ENCODE peak calls at places on chromosomes 11 and 22, in eight cellular contexts. F, T, H, M, I, D, S and B are unnamed samples.

GRCh38 chr22:41308544-41308947 is 7.2 kb downstream of the ZC3H7B start:
- DNase-seq in S (no peak), F (no peak), D (no peak), H (peak; percentile 53), T (no peak), M (no peak), I (no peak), B (no peak)

GRCh38 chr22:19730662-19731360 is 7.5 kb downstream of the GP1BB start:
- DNase-seq in M (peak; percentile 80), I (peak; percentile 72), S (peak; percentile 84), T (peak; percentile 91), H (peak; percentile 87), F (peak; percentile 90), D (peak; percentile 84), B (no peak)

GRCh38 chr11:68039526-68040086 is 781 bp downstream of the TCIRG1 start:
- DNase-seq in H (peak; percentile 30), I (no peak), S (no peak), D (no peak), T (no peak), F (peak; percentile 70), M (no peak), B (no peak)

GRCh38 chr22:27903805-27904473 is 15.1 kb downstream of the PITPNB start:
- DNase-seq in D (no peak), H (no peak), M (no peak), S (no peak), I (no peak), F (no peak), T (no peak), B (no peak)

GRCh38 chr11:65454311-65454695 is 31.7 kb downstream of the NEAT1 start:
- DNase-seq in I (no peak), H (peak; percentile 81), S (no peak), D (no peak), M (no peak), T (no peak), F (peak; percentile 68), B (no peak)

GRCh38 chr11:77088236-77089003 is 14.2 kb upstream of the OMP start:
- DNase-seq in D (no peak), S (no peak), H (no peak), F (peak; percentile 54), T (no peak), I (no peak), M (no peak), B (no peak)

GRCh38 chr11:68842427-68843051 is 823 bp upstream of the CPT1A start:
- DNase-seq in F (no peak), I (no peak), D (no peak), T (no peak), M (no peak), S (no peak), H (no peak), B (no peak)

GRCh38 chr22:38569181-38569971 is 607 bp downstream of the DMC1 start:
- DNase-seq in D (peak; percentile 0), M (peak; percentile 1), S (no peak), H (peak; percentile 20), I (no peak), T (no peak), F (peak; percentile 69), B (no peak)

GRCh38 chr11:72615329-72615728 is 58.9 kb downstream of the PDE2A start:
- DNase-seq in D (no peak), T (no peak), M (no peak), F (no peak), S (no peak), I (no peak), H (no peak), B (no peak)

GRCh38 chr11:36167073-36167472 is 122.2 kb downstream of the COMMD9 start:
- DNase-seq in D (no peak), S (no peak), F (no peak), H (no peak), T (no peak), I (no peak), M (no peak), B (no peak)

GRCh38 chr11:79437981-79438630 is 2.7 kb downstream of the TENM4 start:
- DNase-seq in H (peak; percentile 38), T (peak; percentile 50), F (peak; percentile 67), D (no peak), S (peak; percentile 61), M (peak; percentile 85), I (peak; percentile 33), B (no peak)

GRCh38 chr11:36048496-36049247 is 104.8 kb downstream of the LDLRAD3 start:
- DNase-seq in I (no peak), T (no peak), H (no peak), F (no peak), S (no peak), M (no peak), D (no peak), B (no peak)

GRCh38 chr11:6925636-6926207 is 504 bp upstream of the ZNF215 start:
- DNase-seq in H (peak; percentile 55), S (peak; percentile 52), I (no peak), F (no peak), M (no peak), D (no peak), T (peak; percentile 42), B (no peak)

GRCh38 chr11:87879118-87879517 is 296.1 kb downstream of the RAB38 start:
- DNase-seq in I (no peak), S (no peak), M (no peak), D (no peak), H (peak; percentile 66), T (no peak), F (no peak), B (no peak)

GRCh38 chr11:100866453-100866852 is 179.4 kb downstream of the ARHGAP42 start:
- DNase-seq in I (no peak), S (no peak), H (no peak), M (no peak), D (no peak), T (no peak), F (no peak), B (no peak)

GRCh38 chr22:24977370-24978230 is 25.1 kb downstream of the KIAA1671 start:
- DNase-seq in I (peak; percentile 66), T (peak; percentile 49), M (peak; percentile 85), S (no peak), F (peak; percentile 79), H (no peak), D (no peak), B (no peak)

DNA sequence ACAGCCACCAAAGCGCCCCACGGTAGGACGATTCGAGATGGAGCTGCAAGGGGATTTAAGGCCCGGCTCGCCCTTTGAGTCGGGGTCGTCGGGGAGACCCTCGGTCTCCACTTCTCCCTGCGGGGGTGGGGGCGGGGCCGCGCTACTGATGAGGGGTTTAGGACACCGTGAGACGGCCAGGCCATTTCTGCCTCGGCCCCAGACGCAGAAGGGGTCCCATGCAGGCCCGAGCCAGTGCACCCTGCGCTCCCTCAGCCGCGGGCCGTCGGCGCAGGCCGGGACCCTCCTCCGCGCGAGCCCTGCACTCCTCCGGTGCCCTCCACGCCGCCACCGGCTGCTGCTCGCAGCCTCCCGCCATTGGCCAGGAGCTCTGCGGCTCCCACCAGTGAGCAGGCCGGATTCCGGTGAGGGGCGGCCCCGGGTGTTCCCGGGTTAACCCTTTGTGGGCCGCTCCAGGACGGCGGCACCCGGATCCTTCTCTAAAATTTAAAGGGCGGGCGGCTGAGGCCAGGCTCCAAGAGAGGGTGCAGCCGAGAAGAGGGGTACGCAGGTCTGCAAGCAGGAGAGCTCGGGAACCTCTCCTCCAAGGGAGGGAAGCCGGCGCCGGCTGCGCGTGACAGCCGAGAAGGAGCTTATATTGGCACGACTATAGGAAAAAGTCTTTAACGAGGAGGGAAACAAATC is 18.0 kb downstream of the CREB3L1 start:
- DNase-seq in F (peak; percentile 91), S (peak; percentile 91), I (peak; percentile 65), M (peak; percentile 76), H (peak; percentile 93), D (peak; percentile 82), T (peak; percentile 95), B (peak; percentile 71)
- H3K27me3 ChIP-seq in F (no peaks in the 10 kb centered on the region), S (no peaks in the 10 kb centered on the region), I (no peaks in the 10 kb centered on the region), M (no peaks in the 10 kb centered on the region), H (no peaks in the 10 kb centered on the region), D (peaks cover 6% of the 10 kb centered on the region), T (peaks cover 7% of the 10 kb centered on the region), B (no peaks in the 10 kb centered on the region)

DNA sequence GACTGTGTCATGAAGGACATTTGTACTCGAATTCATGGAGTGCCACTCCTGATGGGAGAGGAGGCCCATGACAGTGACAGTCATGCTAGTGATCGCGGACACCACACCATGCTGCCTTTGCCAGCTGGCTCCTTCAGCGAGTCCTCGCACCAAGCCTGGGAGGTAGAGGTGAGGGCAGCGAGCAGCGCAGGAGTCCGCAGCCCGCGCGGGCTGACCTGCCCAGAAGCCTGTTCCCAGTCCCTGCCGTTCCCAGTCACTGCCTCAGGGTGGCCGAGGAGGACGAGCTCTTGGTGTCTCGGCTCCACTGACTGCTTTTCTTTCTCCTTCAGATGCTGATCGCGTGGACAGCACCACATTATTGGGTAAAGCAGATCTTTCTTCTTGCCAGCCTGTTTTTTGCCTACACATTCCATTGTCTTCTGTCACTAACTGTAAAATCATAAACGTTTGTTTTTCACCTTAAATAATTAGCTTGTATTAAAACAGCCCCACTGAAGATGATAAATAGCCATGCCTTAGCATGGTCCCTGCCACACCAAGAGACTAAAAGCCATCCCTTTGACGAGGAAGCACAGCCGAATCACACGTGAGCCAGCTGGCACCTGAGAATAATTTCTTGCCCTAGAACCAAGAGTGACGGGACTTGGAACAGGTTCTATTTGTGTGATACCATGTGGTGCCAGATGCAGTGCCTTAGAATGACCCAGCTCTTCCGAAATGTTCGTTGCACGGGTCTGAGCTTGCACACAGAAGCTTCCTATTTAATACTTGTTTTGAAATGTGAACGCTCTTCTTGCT is 25.5 kb downstream of the FAM118A start:
- DNase-seq in T (peak; percentile 66), D (no peak), S (peak; percentile 74), H (peak; percentile 63), F (no peak), M (peak; percentile 94), I (no peak), B (no peak)
- H3K27ac ChIP-seq in T (no peak overlapping the region), D (no peak overlapping the region), S (no peak overlapping the region), H (no peak overlapping the region), F (no peak overlapping the region), M (peak overlapping the region; percentile 37), I (no peak overlapping the region), B (no peak overlapping the region)

GRCh38 chr11:2994336-2994730 is 2.2 kb upstream of the NAP1L4 start:
- DNase-seq in T (no peak), F (no peak), D (no peak), S (no peak), I (no peak), M (no peak), H (no peak), B (no peak)
- H3K27me3 ChIP-seq in T (no peaks in the 10 kb centered on the region), F (no peaks in the 10 kb centered on the region), D (no peaks in the 10 kb centered on the region), S (no peaks in the 10 kb centered on the region), I (no peaks in the 10 kb centered on the region), M (no peaks in the 10 kb centered on the region), H (no peaks in the 10 kb centered on the region), B (no peaks in the 10 kb centered on the region)

DNA sequence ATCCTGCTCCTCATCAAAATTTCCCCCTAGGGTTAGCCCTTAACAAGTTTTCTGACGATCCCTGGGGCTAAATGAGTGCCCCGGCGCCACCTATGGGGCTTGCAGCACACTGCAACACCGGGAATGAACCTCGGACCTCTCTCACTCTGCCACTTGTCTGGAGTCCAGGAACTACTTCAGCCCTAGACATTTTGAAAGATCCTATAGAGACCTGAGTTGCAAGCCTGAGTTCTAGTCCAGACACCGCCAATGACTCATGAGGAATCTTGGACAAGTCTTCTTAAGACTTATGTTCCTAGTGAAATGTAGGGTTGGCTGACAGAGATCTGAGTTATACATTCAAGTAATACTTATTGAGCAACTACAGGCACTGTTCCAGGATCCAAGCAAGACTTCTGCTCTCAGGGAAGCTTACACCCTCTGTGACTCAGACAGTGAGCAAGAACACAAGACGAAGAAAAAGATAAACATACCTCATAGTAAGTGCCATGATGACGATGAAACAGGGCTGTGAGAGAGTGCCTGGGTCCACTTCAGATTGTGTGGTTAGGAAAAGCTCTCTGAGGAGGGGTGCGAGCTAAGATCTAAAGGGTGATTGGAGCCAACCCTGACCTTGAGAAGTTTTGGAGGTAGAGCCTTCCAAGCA is 10.2 kb upstream of the STK33 start:
- DNase-seq in T (peak; percentile 72), D (no peak), M (peak; percentile 46), I (peak; percentile 46), S (peak; percentile 75), H (peak; percentile 100), F (peak; percentile 84), B (no peak)
- H3K27ac ChIP-seq in T (no peak overlapping the region), D (no peak overlapping the region), M (no peak overlapping the region), I (peak overlapping the region; percentile 59), S (no peak overlapping the region), H (peak overlapping the region; percentile 79), F (peak overlapping the region; percentile 73), B (no peak overlapping the region)